ENCODE peak calls at places on chromosome 5, in ten cellular contexts. B, M, V, F, G, P, T, H, S and X are unnamed samples.

GRCh38 chr5:142748568-142749249 is 21.5 kb upstream of the ARHGAP26 start:
- DNase-seq in B (no peak), M (peak), V (peak), F (no peak), G (peak), P (no peak), T (peak), H (no peak), S (peak), X (peak)

GRCh38 chr5:141869040-141869439 is 9.2 kb downstream of the PCDH1 start:
- DNase-seq in B (no peak), M (no peak), V (no peak), F (no peak), G (no peak), P (no peak), T (no peak), H (no peak), S (peak), X (no peak)

GRCh38 chr5:157596449-157596848 is 20.9 kb upstream of the ADAM19 start:
- DNase-seq in B (no peak), M (peak), V (peak), F (no peak), G (peak), P (no peak), T (peak), H (peak), S (no peak), X (no peak)

GRCh38 chr5:143244000-143244736 is 159.3 kb downstream of the NR3C1 start:
- DNase-seq in B (peak), M (peak), V (no peak), F (peak), G (peak), P (peak), T (no peak), H (no peak), S (no peak), X (peak)

GRCh38 chr5:54388811-54389210 is 66.7 kb upstream of the HSPB3 start:
- DNase-seq in B (no peak), M (no peak), V (no peak), F (no peak), G (no peak), P (no peak), T (no peak), H (no peak), S (no peak), X (no peak)

GRCh38 chr5:176436641-176437040 is 11.5 kb upstream of the FAF2 start:
- DNase-seq in B (no peak), M (no peak), V (no peak), F (no peak), G (no peak), P (no peak), T (peak), H (no peak), S (no peak), X (peak)

GRCh38 chr5:135219868-135220267 is 179.2 kb downstream of the MACROH2A1 start:
- DNase-seq in B (no peak), M (no peak), V (no peak), F (no peak), G (no peak), P (peak), T (no peak), H (no peak), S (peak), X (no peak)

GRCh38 chr5:149118463-149118862 is 22.8 kb upstream of the ABLIM3 start:
- DNase-seq in B (no peak), M (no peak), V (no peak), F (no peak), G (no peak), P (no peak), T (no peak), H (no peak), S (no peak), X (no peak)

GRCh38 chr5:44048268-44048984 is 340.8 kb downstream of the FGF10 start:
- DNase-seq in B (no peak), M (no peak), V (no peak), F (no peak), G (no peak), P (no peak), T (no peak), H (no peak), S (no peak), X (no peak)

GRCh38 chr5:127912411-127912810 is 171.2 kb upstream of the SLC12A2 start:
- DNase-seq in B (no peak), M (no peak), V (no peak), F (no peak), G (no peak), P (no peak), T (no peak), H (no peak), S (no peak), X (no peak)

GRCh38 chr5:20649966-20650365 is 662.0 kb upstream of the CDH18 start:
- DNase-seq in B (no peak), M (no peak), V (no peak), F (no peak), G (no peak), P (no peak), T (no peak), H (no peak), S (no peak), X (no peak)

GRCh38 chr5:142096382-142096781 is 12.2 kb upstream of the NDFIP1 start:
- DNase-seq in B (no peak), M (no peak), V (no peak), F (no peak), G (no peak), P (no peak), T (no peak), H (no peak), S (no peak), X (peak)

GRCh38 chr5:138275379-138275782 is 960 bp upstream of the GFRA3 start:
- DNase-seq in B (no peak), M (peak), V (no peak), F (no peak), G (no peak), P (no peak), T (no peak), H (no peak), S (peak), X (no peak)

GRCh38 chr5:138272681-138273080 is 1.7 kb downstream of the GFRA3 start:
- DNase-seq in B (no peak), M (no peak), V (no peak), F (no peak), G (no peak), P (no peak), T (no peak), H (no peak), S (no peak), X (no peak)

GRCh38 chr5:138275895-138276294 is 1.5 kb upstream of the GFRA3 start:
- DNase-seq in B (no peak), M (no peak), V (no peak), F (no peak), G (no peak), P (no peak), T (no peak), H (no peak), S (no peak), X (no peak)

GRCh38 chr5:138273834-138274188 is 610 bp downstream of the GFRA3 start:
- DNase-seq in B (no peak), M (no peak), V (no peak), F (no peak), G (no peak), P (no peak), T (no peak), H (no peak), S (no peak), X (no peak)

DNA sequence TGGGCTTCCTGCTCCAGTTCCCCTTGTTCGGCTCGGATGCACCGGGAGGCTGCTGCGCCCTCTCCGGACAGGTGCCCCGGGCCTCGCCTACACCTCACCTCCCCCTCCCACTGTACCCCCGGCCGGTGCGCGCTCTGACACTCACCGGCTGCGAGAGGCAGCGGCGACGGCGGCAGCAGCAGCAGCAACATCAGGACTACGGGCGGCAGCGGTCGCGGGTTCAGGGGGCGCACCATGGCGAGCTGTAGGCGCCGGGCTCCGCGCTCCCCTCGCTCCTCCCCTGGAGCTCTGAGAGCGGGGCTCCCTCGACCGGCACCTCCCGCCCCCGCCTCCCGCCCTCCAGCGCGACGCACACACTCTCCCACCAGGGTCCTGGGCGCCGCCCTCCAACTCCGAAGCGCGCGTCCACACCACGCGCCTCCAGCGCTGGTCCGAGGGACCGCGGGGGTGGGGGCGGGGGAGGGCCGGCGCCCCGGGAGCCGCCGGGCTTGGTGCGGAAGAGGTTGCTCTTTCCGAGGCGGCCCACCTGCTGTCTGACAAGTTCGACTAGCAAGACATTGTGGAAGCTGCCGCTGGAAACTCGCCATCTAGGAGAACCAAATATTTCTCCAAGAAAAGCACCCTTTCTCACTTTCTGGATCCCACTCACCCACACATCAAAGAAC is at the start of gene GFRA3:
- DNase-seq in B (no peak), M (no peak), V (peak), F (no peak), G (no peak), P (no peak), T (no peak), H (peak), S (peak), X (peak)
- H3K4me3 ChIP-seq in B (no peak), M (no peak), V (peak), F (peak), G (no peak), P (peak), T (no peak), H (peak), S (peak), X (peak)

GRCh38 chr5:137191179-137191578 is 307.9 kb downstream of the SPOCK1 start:
- DNase-seq in B (no peak), M (no peak), V (no peak), F (no peak), G (no peak), P (no peak), T (no peak), H (no peak), S (no peak), X (no peak)

GRCh38 chr5:137190441-137190840 is 308.7 kb downstream of the SPOCK1 start:
- DNase-seq in B (no peak), M (no peak), V (no peak), F (no peak), G (no peak), P (no peak), T (no peak), H (no peak), S (no peak), X (no peak)

GRCh38 chr5:137195483-137195882 is 303.6 kb downstream of the SPOCK1 start:
- DNase-seq in B (no peak), M (no peak), V (no peak), F (no peak), G (no peak), P (no peak), T (no peak), H (no peak), S (no peak), X (no peak)

GRCh38 chr5:137192293-137192743 is 306.8 kb downstream of the SPOCK1 start:
- DNase-seq in B (no peak), M (no peak), V (no peak), F (no peak), G (no peak), P (no peak), T (no peak), H (no peak), S (no peak), X (no peak)

GRCh38 chr5:137194300-137194699 is 304.8 kb downstream of the SPOCK1 start:
- DNase-seq in B (no peak), M (no peak), V (no peak), F (no peak), G (no peak), P (no peak), T (no peak), H (no peak), S (no peak), X (no peak)
- H3K4me3 ChIP-seq in B (no peak), M (no peak), V (no peak), F (no peak), G (no peak), P (no peak), T (no peak), H (no peak), S (no peak), X (no peak)

GRCh38 chr5:36070687-36071571 is 4.2 kb upstream of the UGT3A2 start:
- DNase-seq in B (no peak), M (no peak), V (peak), F (no peak), G (no peak), P (no peak), T (no peak), H (no peak), S (no peak), X (peak)
- H3K4me3 ChIP-seq in B (no peak), M (no peak), V (peak), F (no peak), G (no peak), P (peak), T (peak), H (peak), S (no peak), X (peak)

GRCh38 chr5:7851240-7851592 is 283 bp upstream of the CFAP90 start:
- DNase-seq in B (no peak), M (no peak), V (no peak), F (no peak), G (no peak), P (no peak), T (no peak), H (no peak), S (no peak), X (no peak)
- H3K4me3 ChIP-seq in B (no peak), M (no peak), V (no peak), F (peak), G (no peak), P (peak), T (no peak), H (no peak), S (peak), X (peak)

GRCh38 chr5:5523066-5523505 is 100.6 kb downstream of the ICE1 start:
- DNase-seq in B (peak), M (peak), V (peak), F (no peak), G (no peak), P (no peak), T (peak), H (no peak), S (no peak), X (peak)
- H3K4me3 ChIP-seq in B (no peak), M (no peak), V (no peak), F (no peak), G (no peak), P (no peak), T (no peak), H (no peak), S (peak), X (no peak)

GRCh38 chr5:145776886-145777285 is 58.3 kb downstream of the PRELID2 start:
- DNase-seq in B (no peak), M (no peak), V (no peak), F (peak), G (no peak), P (no peak), T (no peak), H (no peak), S (no peak), X (peak)

GRCh38 chr5:145780961-145781360 is 54.2 kb downstream of the PRELID2 start:
- DNase-seq in B (no peak), M (no peak), V (no peak), F (no peak), G (no peak), P (no peak), T (no peak), H (no peak), S (no peak), X (no peak)

GRCh38 chr5:145775893-145776444 is 59.2 kb downstream of the PRELID2 start:
- DNase-seq in B (peak), M (no peak), V (no peak), F (peak), G (no peak), P (no peak), T (no peak), H (no peak), S (no peak), X (peak)

GRCh38 chr5:145777445-145778063 is 57.6 kb downstream of the PRELID2 start:
- DNase-seq in B (no peak), M (no peak), V (no peak), F (no peak), G (no peak), P (no peak), T (no peak), H (no peak), S (no peak), X (no peak)

DNA sequence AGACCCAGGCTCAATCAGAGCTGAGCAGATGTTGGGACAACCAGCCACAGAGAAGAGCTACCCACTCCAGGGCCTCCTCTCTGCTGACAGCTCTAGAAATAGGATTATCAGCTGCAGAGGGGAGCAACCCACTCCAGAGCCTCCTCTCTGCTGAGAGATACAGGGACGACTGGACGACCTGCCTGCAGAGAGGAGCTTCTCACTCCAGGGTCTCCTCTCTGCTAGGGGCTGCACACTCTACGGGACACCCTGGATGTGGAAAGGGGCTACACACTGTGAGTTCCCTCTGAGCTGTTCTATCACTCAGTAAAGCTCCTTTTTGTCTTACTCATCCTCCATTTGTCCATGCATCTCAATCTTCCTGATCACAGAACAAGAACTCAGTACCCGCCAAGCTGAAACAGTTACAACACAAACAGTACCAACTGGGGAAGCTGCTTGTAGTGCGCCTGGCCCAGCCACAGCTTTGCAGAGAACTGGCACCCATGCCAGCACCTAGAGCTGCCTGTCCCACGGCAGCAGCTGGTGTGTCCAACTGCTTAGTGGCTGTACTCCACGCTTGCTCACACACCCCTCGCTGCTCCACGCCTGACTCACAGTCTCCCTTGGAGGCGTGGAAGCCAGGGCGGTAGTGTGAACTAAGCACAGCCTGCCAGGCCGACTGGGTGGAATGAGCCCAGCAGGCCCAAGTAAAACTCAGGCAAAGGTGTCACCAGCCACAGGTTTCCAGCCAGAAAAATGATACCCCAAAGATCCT is 56.8 kb downstream of the PRELID2 start:
- DNase-seq in B (no peak), M (no peak), V (no peak), F (no peak), G (no peak), P (no peak), T (no peak), H (no peak), S (no peak), X (no peak)
- H3K4me3 ChIP-seq in B (no peak), M (no peak), V (no peak), F (no peak), G (no peak), P (no peak), T (no peak), H (no peak), S (no peak), X (no peak)

DNA sequence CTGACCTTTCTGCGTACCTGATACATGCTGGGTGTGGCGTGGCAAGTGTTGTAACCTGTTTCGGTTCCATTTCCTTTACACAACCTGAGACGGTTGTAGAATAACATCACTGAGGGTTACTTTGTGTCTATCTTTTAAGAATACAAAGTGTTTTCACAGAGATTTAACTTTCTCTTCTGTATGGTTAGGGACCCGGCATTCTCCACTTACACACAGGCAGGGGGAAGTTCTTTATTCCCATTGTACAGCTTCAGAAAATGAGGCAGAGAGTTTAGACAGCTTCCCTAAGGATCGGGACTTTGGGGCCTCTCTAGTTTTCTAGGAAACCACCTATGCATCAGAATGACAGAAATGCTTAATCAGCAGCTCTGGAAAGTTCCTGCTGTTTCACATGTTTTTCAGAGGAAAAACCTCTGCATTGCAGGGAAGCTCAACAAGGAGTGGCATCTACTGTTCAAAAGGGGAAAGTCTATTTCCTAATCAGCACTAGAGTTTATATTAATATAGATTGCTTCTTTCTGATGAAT is 41.3 kb downstream of the CAST start:
- DNase-seq in B (no peak), M (peak), V (peak), F (no peak), G (peak), P (no peak), T (no peak), H (no peak), S (no peak), X (peak)
- H3K4me3 ChIP-seq in B (peak), M (peak), V (peak), F (peak), G (peak), P (peak), T (no peak), H (peak), S (peak), X (peak)

DNA sequence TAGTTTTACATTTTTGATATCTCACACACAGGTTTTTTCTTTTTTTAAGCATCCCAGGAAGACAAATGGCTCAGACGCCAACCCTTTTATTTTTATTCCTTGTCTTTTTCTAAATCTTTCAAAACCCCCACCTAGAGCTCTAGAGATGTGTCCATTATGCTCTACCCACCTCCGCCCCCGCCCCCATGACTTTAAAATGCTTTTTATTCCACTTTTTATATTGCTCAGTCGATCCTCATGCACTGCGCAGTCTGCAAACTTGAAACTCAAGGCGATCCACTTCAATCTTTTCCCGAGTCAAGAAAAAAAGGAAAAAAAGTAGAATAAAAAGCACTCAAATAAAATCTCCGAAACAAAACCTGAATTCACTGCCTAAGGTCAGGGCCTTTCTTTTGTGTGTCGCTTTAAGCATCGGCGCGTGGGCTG is 357 bp upstream of the MAT2B start:
- DNase-seq in B (no peak), M (no peak), V (no peak), F (no peak), G (no peak), P (no peak), T (no peak), H (no peak), S (no peak), X (no peak)
- H3K4me3 ChIP-seq in B (peak), M (peak), V (peak), F (peak), G (peak), P (peak), T (peak), H (peak), S (peak), X (peak)

GRCh38 chr5:115815006-115815692 is 1.3 kb downstream of the CDO1 start:
- DNase-seq in B (no peak), M (no peak), V (no peak), F (no peak), G (no peak), P (no peak), T (no peak), H (no peak), S (no peak), X (no peak)
- H3K4me3 ChIP-seq in B (no peak), M (no peak), V (no peak), F (peak), G (no peak), P (peak), T (no peak), H (no peak), S (peak), X (peak)